ENCODE peak calls at places on chromosomes 11 and 22, in seven cellular contexts. E, Q, F, G, R, C and V are unnamed samples.

GRCh38 chr22:42308887-42309468 is 38.5 kb upstream of the TCF20 start:
- DNase-seq in C (peak; percentile 75), R (no peak), E (no peak), G (no peak), Q (no peak), F (no peak), V (no peak)

GRCh38 chr11:15367695-15368094 is 253.0 kb downstream of the INSC start:
- DNase-seq in R (no peak), G (no peak), Q (no peak), F (no peak), E (no peak), C (no peak), V (no peak)

GRCh38 chr11:11400635-11401232 is 47.7 kb upstream of the CSNK2A3 start:
- DNase-seq in G (no peak), R (no peak), E (no peak), C (no peak), Q (no peak), F (no peak), V (no peak)

GRCh38 chr11:11445441-11446185 is 92.6 kb upstream of the CSNK2A3 start:
- DNase-seq in C (no peak), Q (no peak), F (no peak), R (no peak), E (no peak), G (no peak), V (no peak)

GRCh38 chr11:83483808-83484207 is 197.6 kb upstream of the CCDC90B start:
- DNase-seq in E (no peak), Q (no peak), C (no peak), R (no peak), F (no peak), G (no peak), V (no peak)

GRCh38 chr22:37313376-37314314 is 31.3 kb downstream of the CYTH4 start:
- DNase-seq in G (no peak), C (no peak), Q (no peak), E (no peak), F (peak; percentile 74), R (no peak), V (no peak)

GRCh38 chr11:98601181-98601773 is 419.5 kb upstream of the CNTN5 start:
- DNase-seq in G (no peak), C (no peak), R (no peak), F (no peak), Q (no peak), E (peak; percentile 7), V (no peak)

GRCh38 chr11:35995872-35996271 is 52.0 kb downstream of the LDLRAD3 start:
- DNase-seq in F (no peak), C (no peak), Q (no peak), G (no peak), E (no peak), R (no peak), V (no peak)

GRCh38 chr11:118258410-118258809 is 5.7 kb downstream of the MPZL2 start:
- DNase-seq in G (no peak), C (no peak), Q (no peak), E (no peak), F (no peak), R (no peak), V (no peak)

GRCh38 chr22:44026630-44027511 is 2.8 kb downstream of the PARVB start:
- DNase-seq in F (peak; percentile 95), E (peak; percentile 87), C (peak; percentile 73), R (peak; percentile 89), G (peak; percentile 19), Q (peak; percentile 70), V (peak; percentile 59)

GRCh38 chr11:86141645-86142569 is 73.0 kb upstream of the PICALM start:
- DNase-seq in C (no peak), Q (no peak), E (no peak), F (no peak), G (no peak), R (no peak), V (no peak)

GRCh38 chr11:47236482-47236881 is 12.1 kb downstream of the ACP2 start:
- DNase-seq in G (no peak), E (no peak), F (no peak), Q (no peak), C (no peak), R (no peak), V (no peak)

GRCh38 chr11:107733518-107733917 is 21.7 kb upstream of the SLN start:
- DNase-seq in Q (no peak), G (no peak), R (peak; percentile 8), F (no peak), C (no peak), E (no peak), V (no peak)

GRCh38 chr11:1196516-1197391 is 26.1 kb upstream of the MUC5B start:
- DNase-seq in Q (peak; percentile 24), E (no peak), G (no peak), C (peak; percentile 76), R (no peak), F (peak; percentile 51), V (peak; percentile 46)

GRCh38 chr22:35552186-35552842 is 11.7 kb downstream of the RASD2 start:
- DNase-seq in R (no peak), F (peak; percentile 80), C (no peak), Q (no peak), E (peak; percentile 50), G (no peak), V (no peak)

GRCh38 chr11:117180661-117181585 is 2.4 kb downstream of the SIDT2 start:
- DNase-seq in E (peak; percentile 87), F (peak; percentile 91), Q (peak; percentile 87), G (peak; percentile 65), C (no peak), R (peak; percentile 46), V (peak; percentile 60)

DNA sequence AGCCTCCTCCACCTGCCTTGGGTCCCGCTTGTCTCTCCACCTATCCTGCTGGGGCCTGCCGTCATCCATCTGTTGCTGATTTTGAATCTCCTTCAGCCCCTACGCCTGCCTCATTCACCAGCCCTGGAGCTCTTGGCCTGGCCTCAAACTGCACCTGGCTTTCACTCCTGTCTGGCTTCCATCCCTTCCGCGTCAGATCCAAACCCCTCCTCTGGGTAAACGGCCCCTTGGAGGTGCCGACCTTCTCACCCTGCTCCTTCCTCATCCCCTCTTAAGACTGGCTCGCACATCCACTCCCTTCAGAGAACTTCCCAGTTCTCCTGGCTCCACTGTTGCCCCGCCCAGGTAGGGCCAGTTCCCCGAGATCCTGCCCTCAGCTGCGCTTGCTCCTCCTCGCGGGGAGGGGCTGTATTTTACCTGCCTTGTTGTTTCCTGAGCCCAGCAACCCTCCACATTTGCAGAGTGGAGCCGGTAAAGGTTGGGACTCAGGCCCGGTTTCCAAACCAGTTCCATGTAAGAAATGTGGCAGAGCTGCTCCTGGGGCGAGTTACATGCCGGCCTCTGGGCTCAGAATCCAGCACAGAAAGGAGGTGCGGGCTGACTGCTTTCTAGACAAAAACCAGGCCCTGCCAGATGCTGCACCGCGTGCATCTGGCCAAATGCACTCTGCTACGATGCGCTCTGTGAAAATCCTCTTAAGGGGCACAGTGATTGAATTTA is 13.9 kb upstream of the SHANK2 start:
- DNase-seq in R (no peak), C (peak; percentile 3), F (no peak), G (peak; percentile 78), Q (peak; percentile 78), E (peak; percentile 75), V (peak; percentile 72)
- H3K4me1 ChIP-seq in R (no peaks in the 10 kb centered on the region), C (no peaks in the 10 kb centered on the region), F (no peaks in the 10 kb centered on the region), G (no peaks in the 10 kb centered on the region), Q (peaks cover 21% of the 10 kb centered on the region), E (peaks cover 20% of the 10 kb centered on the region), V (no peaks in the 10 kb centered on the region)

DNA sequence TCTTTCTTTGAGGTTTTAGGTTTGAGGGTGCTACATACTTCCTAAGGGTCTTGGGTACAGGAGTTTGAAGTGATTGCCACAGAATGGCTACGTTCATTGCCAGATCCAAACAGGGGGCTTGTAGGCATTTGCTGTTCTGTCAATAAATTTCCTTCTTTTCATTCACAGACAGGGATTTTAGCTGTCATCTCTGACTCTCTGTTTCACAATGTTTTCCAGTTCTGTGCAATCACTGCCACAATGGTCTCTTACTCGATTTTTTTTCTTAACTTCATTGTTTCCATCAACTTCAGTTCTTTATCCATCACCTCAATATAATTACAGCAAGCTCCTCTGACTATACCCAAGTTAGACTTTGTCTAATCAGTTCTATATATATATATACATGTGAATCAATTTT is 6.2 kb upstream of the HBD start:
- DNase-seq in C (no peak), G (no peak), R (no peak), F (no peak), E (no peak), Q (no peak), V (no peak)
- TF ChIP-seq POLR2A in C (no peak), G (no peak), R (no peak), F (no peak), E (no peak), Q (no peak), V (no peak)

GRCh38 chr22:38861927-38862326 is 10.1 kb downstream of the CBX6 start:
- DNase-seq in G (no peak), E (no peak), Q (no peak), F (no peak), C (no peak), R (no peak), V (no peak)

GRCh38 chr22:38861170-38861874 is 10.7 kb downstream of the CBX6 start:
- DNase-seq in C (no peak), Q (no peak), G (no peak), F (no peak), R (no peak), E (no peak), V (no peak)

GRCh38 chr22:38864361-38865191 is 7.4 kb downstream of the CBX6 start:
- DNase-seq in R (no peak), E (peak; percentile 38), Q (peak; percentile 70), G (no peak), F (peak; percentile 81), C (no peak), V (peak; percentile 40)

GRCh38 chr22:38863531-38864131 is 8.4 kb downstream of the CBX6 start:
- DNase-seq in F (peak; percentile 66), G (no peak), R (no peak), E (no peak), C (peak; percentile 57), Q (no peak), V (peak; percentile 40)

DNA sequence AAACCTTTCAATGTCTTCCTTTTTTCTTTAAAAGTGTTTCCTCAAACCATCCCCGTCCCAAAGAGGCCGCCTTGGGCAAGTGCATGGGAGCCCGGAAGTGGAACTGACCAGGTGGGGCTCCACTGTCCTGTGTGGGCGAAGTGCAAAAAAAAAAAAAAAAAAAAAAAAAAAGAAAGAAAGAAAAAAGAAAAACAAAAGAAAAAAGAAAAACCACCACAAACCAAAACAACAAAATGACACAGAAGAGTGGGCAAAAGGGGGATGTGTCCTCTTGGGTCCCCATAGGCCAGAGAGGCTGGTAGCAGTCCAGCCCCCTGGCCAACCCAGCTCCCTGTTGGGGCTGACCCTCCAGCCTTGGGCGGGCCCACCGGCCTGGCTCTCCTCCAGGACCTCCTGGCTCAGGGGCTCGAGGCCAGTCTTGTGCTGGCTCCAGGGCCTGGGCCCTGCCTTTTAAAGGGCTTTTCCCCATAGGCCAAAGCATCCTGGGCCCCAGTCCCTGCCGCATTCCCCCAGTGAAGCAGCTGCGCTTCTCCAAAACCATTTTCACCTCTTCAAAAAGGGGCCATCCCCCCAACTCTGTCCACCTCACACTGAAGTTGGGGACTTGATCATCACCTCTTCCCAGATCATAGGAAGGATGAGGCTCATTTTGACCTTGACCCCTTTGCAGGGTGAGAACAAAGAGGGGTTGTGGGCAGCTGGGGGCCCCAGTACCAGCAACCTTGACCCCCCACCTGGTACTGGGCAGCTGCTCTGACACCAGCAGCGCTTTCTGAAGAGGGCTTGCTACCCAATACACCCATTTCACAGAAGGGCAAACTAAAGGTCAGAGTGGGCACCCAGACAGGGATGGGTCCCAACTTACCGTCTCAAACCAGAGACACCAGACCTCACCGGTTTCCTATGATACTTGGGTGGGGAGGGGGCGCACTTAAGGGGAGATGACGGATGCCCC is 9.4 kb downstream of the CBX6 start:
- DNase-seq in Q (no peak), G (no peak), R (no peak), C (peak; percentile 88), F (no peak), E (peak; percentile 33), V (no peak)
- TF ChIP-seq POLR2AphosphoS5 in Q (no peak), G (no peak), R (peak; percentile 48), C (no peak), F (peak; percentile 64), E (no peak), V (no peak)

GRCh38 chr11:72039108-72039850 is 40.6 kb downstream of the IL18BP start:
- DNase-seq in C (no peak), G (peak; percentile 23), F (no peak), Q (peak; percentile 73), E (peak; percentile 83), R (no peak), V (no peak)
- H3K4me1 ChIP-seq in C (peaks cover 55% of the 10 kb centered on the region), G (peaks cover 27% of the 10 kb centered on the region), F (peaks cover 84% of the 10 kb centered on the region), Q (peaks cover 80% of the 10 kb centered on the region), E (peaks cover 57% of the 10 kb centered on the region), R (peaks cover 35% of the 10 kb centered on the region), V (peaks cover 4% of the 10 kb centered on the region)